ENCODE peak calls at places on chromosomes 11 and 22, in nine cellular contexts. One of them, this sample, is unnamed.

GRCh38 chr11:103633037-103633788 is 403.2 kb upstream of the DDI1 start:
- DNase-seq in left ventricle myocardium inferior: no peak
- DNase-seq in tibial artery: no peak
- DNase-seq in IMR-90: peak; percentile 59
- DNase-seq in ovary: no peak
- DNase-seq in BE2C: no peak
- DNase-seq in stomach: no peak
- DNase-seq in esophagus squamous epithelium: no peak
- DNase-seq in psoas muscle: no peak
- DNase-seq in this sample: peak; percentile 41

GRCh38 chr22:36546932-36547331 is 18.0 kb upstream of the EIF3D start:
- DNase-seq in left ventricle myocardium inferior: no peak
- DNase-seq in tibial artery: no peak
- DNase-seq in IMR-90: peak; percentile 92
- DNase-seq in ovary: no peak
- DNase-seq in BE2C: no peak
- DNase-seq in stomach: no peak
- DNase-seq in esophagus squamous epithelium: no peak
- DNase-seq in psoas muscle: no peak
- DNase-seq in this sample: peak; percentile 35

GRCh38 chr22:29004647-29005371 is 56.8 kb downstream of the C22orf31 start:
- DNase-seq in left ventricle myocardium inferior: peak; percentile 43
- DNase-seq in tibial artery: no peak
- DNase-seq in IMR-90: peak; percentile 15
- DNase-seq in ovary: peak; percentile 47
- DNase-seq in BE2C: peak; percentile 55
- DNase-seq in stomach: peak; percentile 85
- DNase-seq in esophagus squamous epithelium: no peak
- DNase-seq in psoas muscle: peak; percentile 31
- DNase-seq in this sample: no peak

GRCh38 chr11:68727783-68728182 is 23.5 kb downstream of the TESMIN start:
- DNase-seq in left ventricle myocardium inferior: no peak
- DNase-seq in tibial artery: no peak
- DNase-seq in IMR-90: peak; percentile 8
- DNase-seq in ovary: no peak
- DNase-seq in BE2C: no peak
- DNase-seq in stomach: no peak
- DNase-seq in esophagus squamous epithelium: no peak
- DNase-seq in psoas muscle: no peak
- DNase-seq in this sample: peak; percentile 29

GRCh38 chr11:130677486-130678153 is 229.2 kb downstream of the ADAMTS15 start:
- DNase-seq in left ventricle myocardium inferior: peak; percentile 23
- DNase-seq in tibial artery: no peak
- DNase-seq in IMR-90: peak; percentile 70
- DNase-seq in ovary: no peak
- DNase-seq in BE2C: no peak
- DNase-seq in stomach: no peak
- DNase-seq in esophagus squamous epithelium: no peak
- DNase-seq in psoas muscle: no peak
- DNase-seq in this sample: peak; percentile 96

GRCh38 chr11:115920087-115920461 is 415.9 kb upstream of the CADM1 start:
- DNase-seq in left ventricle myocardium inferior: no peak
- DNase-seq in tibial artery: no peak
- DNase-seq in IMR-90: peak; percentile 67
- DNase-seq in ovary: no peak
- DNase-seq in BE2C: no peak
- DNase-seq in stomach: no peak
- DNase-seq in esophagus squamous epithelium: no peak
- DNase-seq in psoas muscle: no peak
- DNase-seq in this sample: no peak

GRCh38 chr11:95703059-95703458 is 86.5 kb downstream of the FAM76B start:
- DNase-seq in left ventricle myocardium inferior: no peak
- DNase-seq in tibial artery: no peak
- DNase-seq in IMR-90: no peak
- DNase-seq in ovary: no peak
- DNase-seq in BE2C: no peak
- DNase-seq in stomach: no peak
- DNase-seq in esophagus squamous epithelium: no peak
- DNase-seq in psoas muscle: no peak
- DNase-seq in this sample: no peak

GRCh38 chr11:115644846-115645245 is 140.6 kb upstream of the CADM1 start:
- DNase-seq in left ventricle myocardium inferior: no peak
- DNase-seq in tibial artery: no peak
- DNase-seq in IMR-90: peak; percentile 65
- DNase-seq in ovary: no peak
- DNase-seq in BE2C: no peak
- DNase-seq in stomach: no peak
- DNase-seq in esophagus squamous epithelium: no peak
- DNase-seq in psoas muscle: no peak
- DNase-seq in this sample: no peak

GRCh38 chr11:128503231-128503991 is 83.9 kb downstream of the ETS1 start:
- DNase-seq in left ventricle myocardium inferior: no peak
- DNase-seq in tibial artery: no peak
- DNase-seq in IMR-90: peak; percentile 96
- DNase-seq in ovary: no peak
- DNase-seq in BE2C: no peak
- DNase-seq in stomach: no peak
- DNase-seq in esophagus squamous epithelium: no peak
- DNase-seq in psoas muscle: no peak
- DNase-seq in this sample: peak; percentile 95

GRCh38 chr11:77557553-77557952 is 32.2 kb upstream of the AQP11 start:
- DNase-seq in left ventricle myocardium inferior: no peak
- DNase-seq in tibial artery: no peak
- DNase-seq in IMR-90: peak; percentile 9
- DNase-seq in ovary: no peak
- DNase-seq in BE2C: peak; percentile 49
- DNase-seq in stomach: no peak
- DNase-seq in esophagus squamous epithelium: no peak
- DNase-seq in psoas muscle: no peak
- DNase-seq in this sample: no peak

DNA sequence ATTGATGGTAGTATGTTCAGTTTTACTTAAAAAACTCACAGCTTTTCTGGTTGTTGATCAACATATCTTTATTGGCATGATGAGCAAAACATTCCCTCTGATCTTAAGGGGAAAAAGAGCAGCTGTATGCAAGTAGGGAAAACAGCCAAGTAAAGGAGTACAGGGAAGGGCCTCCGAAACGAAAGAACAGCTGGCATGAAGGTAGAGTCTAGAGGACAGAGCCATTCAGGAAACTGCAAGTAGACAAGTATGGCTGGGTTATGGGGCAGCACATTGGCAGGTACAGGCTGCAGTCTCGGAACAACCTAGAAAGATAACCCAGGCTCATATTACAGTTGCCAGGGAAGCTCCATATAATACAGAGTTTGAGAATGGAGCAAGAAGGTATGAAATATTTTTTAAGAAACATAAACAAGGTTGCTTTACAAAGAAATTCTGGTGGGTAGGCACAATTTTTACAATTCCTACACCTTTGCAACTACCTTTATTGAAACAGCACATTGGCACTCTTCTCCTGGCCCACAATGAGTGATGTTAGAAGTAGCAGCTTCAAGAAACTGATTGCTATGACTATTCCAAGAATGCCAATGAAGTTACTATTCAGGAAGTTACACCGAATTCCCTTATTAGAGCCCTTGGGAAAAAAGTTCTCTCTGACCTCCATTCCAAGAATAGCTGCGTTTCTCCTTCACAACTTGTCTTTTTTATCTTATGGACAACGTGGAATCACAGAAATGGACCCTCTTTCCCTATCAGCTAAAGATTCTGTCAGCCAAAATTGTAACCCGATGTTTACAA is 45.2 kb downstream of the LGR4 start:
- DNase-seq in left ventricle myocardium inferior: no peak
- DNase-seq in tibial artery: no peak
- DNase-seq in IMR-90: peak; percentile 34
- DNase-seq in ovary: no peak
- DNase-seq in BE2C: no peak
- DNase-seq in stomach: peak; percentile 43
- DNase-seq in esophagus squamous epithelium: no peak
- DNase-seq in psoas muscle: no peak
- DNase-seq in this sample: peak; percentile 66
- H3K4me3 ChIP-seq in left ventricle myocardium inferior: peak overlapping the region; percentile 2
- H3K4me3 ChIP-seq in tibial artery: no peak overlapping the region
- H3K4me3 ChIP-seq in IMR-90: no peak overlapping the region
- H3K4me3 ChIP-seq in ovary: no peak overlapping the region
- H3K4me3 ChIP-seq in BE2C: no peak overlapping the region
- H3K4me3 ChIP-seq in stomach: no peak overlapping the region
- H3K4me3 ChIP-seq in esophagus squamous epithelium: no peak overlapping the region
- H3K4me3 ChIP-seq in psoas muscle: peak overlapping the region; percentile 23
- H3K4me3 ChIP-seq in this sample: no peak overlapping the region

GRCh38 chr11:3984896-3985295 is 109.7 kb upstream of the RRM1 start:
- DNase-seq in left ventricle myocardium inferior: no peak
- DNase-seq in tibial artery: no peak
- DNase-seq in IMR-90: peak; percentile 17
- DNase-seq in ovary: no peak
- DNase-seq in BE2C: no peak
- DNase-seq in stomach: no peak
- DNase-seq in esophagus squamous epithelium: no peak
- DNase-seq in psoas muscle: no peak
- DNase-seq in this sample: peak; percentile 15
- TF ChIP-seq CTCF in left ventricle myocardium inferior: no peak
- TF ChIP-seq CTCF in tibial artery: no peak
- TF ChIP-seq CTCF in IMR-90: peak; percentile 29
- TF ChIP-seq CTCF in ovary: no peak
- TF ChIP-seq CTCF in BE2C: peak; percentile 10
- TF ChIP-seq CTCF in stomach: no peak
- TF ChIP-seq CTCF in esophagus squamous epithelium: no peak
- TF ChIP-seq CTCF in psoas muscle: no peak
- TF ChIP-seq CTCF in this sample: no peak

GRCh38 chr11:8355418-8355742 is 91.7 kb upstream of the LMO1 start:
- DNase-seq in left ventricle myocardium inferior: no peak
- DNase-seq in tibial artery: no peak
- DNase-seq in IMR-90: no peak
- DNase-seq in ovary: no peak
- DNase-seq in BE2C: no peak
- DNase-seq in stomach: no peak
- DNase-seq in esophagus squamous epithelium: no peak
- DNase-seq in psoas muscle: no peak
- DNase-seq in this sample: no peak

GRCh38 chr11:8352852-8353505 is 89.3 kb upstream of the LMO1 start:
- DNase-seq in left ventricle myocardium inferior: no peak
- DNase-seq in tibial artery: no peak
- DNase-seq in IMR-90: no peak
- DNase-seq in ovary: no peak
- DNase-seq in BE2C: no peak
- DNase-seq in stomach: no peak
- DNase-seq in esophagus squamous epithelium: no peak
- DNase-seq in psoas muscle: no peak
- DNase-seq in this sample: no peak

GRCh38 chr11:8356731-8357504 is 93.2 kb upstream of the LMO1 start:
- DNase-seq in left ventricle myocardium inferior: no peak
- DNase-seq in tibial artery: no peak
- DNase-seq in IMR-90: no peak
- DNase-seq in ovary: peak; percentile 79
- DNase-seq in BE2C: no peak
- DNase-seq in stomach: no peak
- DNase-seq in esophagus squamous epithelium: no peak
- DNase-seq in psoas muscle: peak; percentile 59
- DNase-seq in this sample: peak; percentile 11

GRCh38 chr11:8356216-8356615 is 92.5 kb upstream of the LMO1 start:
- DNase-seq in left ventricle myocardium inferior: no peak
- DNase-seq in tibial artery: no peak
- DNase-seq in IMR-90: no peak
- DNase-seq in ovary: no peak
- DNase-seq in BE2C: no peak
- DNase-seq in stomach: no peak
- DNase-seq in esophagus squamous epithelium: no peak
- DNase-seq in psoas muscle: no peak
- DNase-seq in this sample: no peak

DNA sequence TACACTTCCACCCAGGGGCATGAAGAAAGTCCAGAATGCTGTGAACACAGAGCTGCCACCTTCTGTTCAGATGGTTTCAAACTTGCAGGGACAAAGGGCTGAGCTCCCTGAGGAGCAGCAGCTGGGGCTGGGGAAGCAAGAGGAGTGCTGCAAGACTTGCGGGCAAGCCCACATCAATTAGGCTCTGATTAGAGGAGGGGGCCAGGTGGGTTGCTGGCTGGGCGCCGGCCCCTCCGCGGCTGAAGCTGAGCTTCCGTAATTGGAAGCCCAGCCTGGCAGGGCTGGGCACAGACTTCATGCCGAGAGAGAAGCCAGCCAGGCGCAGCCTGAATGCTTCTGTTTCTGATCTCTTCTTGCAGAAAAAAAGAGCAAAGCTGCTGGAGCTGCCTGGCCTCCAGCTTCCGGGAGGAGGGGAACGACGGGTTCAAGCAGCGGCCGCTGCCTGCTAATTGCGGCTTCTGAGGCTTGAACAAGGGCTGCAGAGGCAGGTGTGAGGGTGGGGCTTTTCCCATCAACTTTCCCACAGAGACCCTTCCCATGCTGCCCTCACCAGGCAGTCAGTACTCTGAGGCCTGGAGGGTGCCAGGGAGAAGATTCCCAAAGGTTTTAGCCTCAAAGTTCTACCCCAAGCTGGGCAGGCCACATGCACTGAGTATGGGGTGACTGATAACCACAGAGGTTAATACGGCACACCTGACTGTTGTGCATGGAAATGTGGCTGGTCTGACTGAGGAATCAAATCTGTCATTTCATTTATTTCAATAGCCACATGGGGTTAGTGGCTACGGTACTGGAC is 91.1 kb upstream of the LMO1 start:
- DNase-seq in left ventricle myocardium inferior: no peak
- DNase-seq in tibial artery: no peak
- DNase-seq in IMR-90: no peak
- DNase-seq in ovary: no peak
- DNase-seq in BE2C: peak; percentile 27
- DNase-seq in stomach: no peak
- DNase-seq in esophagus squamous epithelium: no peak
- DNase-seq in psoas muscle: no peak
- DNase-seq in this sample: no peak
- H3K4me3 ChIP-seq in left ventricle myocardium inferior: no peak overlapping the region
- H3K4me3 ChIP-seq in tibial artery: no peak overlapping the region
- H3K4me3 ChIP-seq in IMR-90: no peak overlapping the region
- H3K4me3 ChIP-seq in ovary: no peak overlapping the region
- H3K4me3 ChIP-seq in BE2C: peak overlapping the region; percentile 24
- H3K4me3 ChIP-seq in stomach: peak overlapping the region; percentile 29
- H3K4me3 ChIP-seq in esophagus squamous epithelium: no peak overlapping the region
- H3K4me3 ChIP-seq in psoas muscle: no peak overlapping the region
- H3K4me3 ChIP-seq in this sample: no peak overlapping the region

DNA sequence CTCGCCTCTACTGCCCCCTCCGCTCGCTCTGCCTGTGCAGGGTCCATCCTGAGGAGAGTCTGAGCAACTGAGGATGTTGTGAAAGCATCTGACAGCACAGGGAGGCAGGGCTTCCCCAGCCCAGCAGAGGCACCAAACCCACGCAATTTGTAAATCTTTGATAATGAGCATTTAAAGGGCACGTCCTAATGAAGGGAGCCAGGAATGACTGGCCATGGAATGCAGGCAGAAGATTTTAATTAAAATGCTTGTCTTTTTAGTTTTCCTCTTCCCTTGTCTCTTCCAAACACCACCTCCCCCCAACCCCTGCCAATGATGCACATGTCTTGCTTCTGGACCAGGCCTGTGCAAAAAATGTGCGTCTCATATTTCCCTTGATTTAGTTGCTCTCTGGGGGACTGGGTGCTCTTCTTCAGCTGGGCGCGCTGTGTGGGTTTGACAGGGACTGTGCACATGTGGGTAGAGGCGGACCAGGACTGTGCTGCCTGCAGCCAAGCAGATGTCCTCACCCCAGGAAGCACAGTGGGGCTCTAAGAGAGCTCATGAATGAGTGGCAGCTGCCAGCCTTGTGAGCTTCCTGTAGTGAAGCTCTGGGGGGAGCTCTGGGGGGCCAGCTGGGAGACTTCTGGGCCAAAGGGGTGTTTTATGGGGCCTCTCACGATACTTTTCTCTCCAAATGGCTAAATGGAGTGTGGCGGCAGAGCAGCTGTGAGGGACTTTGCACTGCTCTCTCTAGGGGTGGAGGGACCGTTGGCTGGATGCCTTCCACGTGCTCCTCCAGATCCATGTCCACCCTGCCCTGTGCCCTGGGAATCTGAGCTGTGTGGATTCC is 273.5 kb downstream of the ST3GAL4 start:
- DNase-seq in left ventricle myocardium inferior: no peak
- DNase-seq in tibial artery: no peak
- DNase-seq in IMR-90: peak; percentile 55
- DNase-seq in ovary: no peak
- DNase-seq in BE2C: peak; percentile 19
- DNase-seq in stomach: no peak
- DNase-seq in esophagus squamous epithelium: no peak
- DNase-seq in psoas muscle: no peak
- DNase-seq in this sample: peak; percentile 38
- TF ChIP-seq CTCF in left ventricle myocardium inferior: no peak
- TF ChIP-seq CTCF in tibial artery: no peak
- TF ChIP-seq CTCF in IMR-90: peak; percentile 26
- TF ChIP-seq CTCF in ovary: no peak
- TF ChIP-seq CTCF in BE2C: no peak
- TF ChIP-seq CTCF in stomach: no peak
- TF ChIP-seq CTCF in esophagus squamous epithelium: no peak
- TF ChIP-seq CTCF in psoas muscle: no peak
- TF ChIP-seq CTCF in this sample: no peak

This sample was measured in cardiac fibroblast.